ENCODE peak calls at places on chromosomes 11 and 22, in seven cellular contexts. Q, X, Y, O, R, B and J are unnamed samples.

GRCh38 chr11:27444801-27445215 is 27.8 kb downstream of the LGR4 start:
- DNase-seq in Q (no peak), R (no peak), O (no peak), Y (peak; percentile 81), B (no peak), X (peak; percentile 98), J (no peak)

GRCh38 chr22:35470903-35471321 is 69.7 kb upstream of the RASD2 start:
- DNase-seq in R (no peak), X (no peak), B (no peak), Q (no peak), Y (no peak), O (no peak), J (no peak)

GRCh38 chr11:100709233-100709999 is 22.3 kb downstream of the ARHGAP42 start:
- DNase-seq in B (peak; percentile 17), O (no peak), Y (no peak), R (no peak), X (no peak), Q (no peak), J (no peak)

GRCh38 chr11:1339066-1339675 is 29.7 kb upstream of the TOLLIP start:
- DNase-seq in X (no peak), O (no peak), Y (no peak), Q (no peak), R (no peak), B (no peak), J (no peak)

GRCh38 chr11:99645934-99646333 is 625.2 kb downstream of the CNTN5 start:
- DNase-seq in X (no peak), R (no peak), Q (no peak), Y (no peak), O (no peak), B (no peak), J (no peak)

GRCh38 chr22:50271519-50271970 is 1.4 kb upstream of the MAPK11 start:
- DNase-seq in X (no peak), O (peak; percentile 55), Q (peak; percentile 64), Y (peak; percentile 13), R (no peak), B (peak; percentile 59), J (peak; percentile 24)

GRCh38 chr11:33507967-33508366 is 192.7 kb downstream of the C11orf91 start:
- DNase-seq in R (no peak), B (peak; percentile 81), X (peak; percentile 20), O (no peak), Q (no peak), Y (no peak), J (no peak)

GRCh38 chr11:88332851-88333250 is 4.7 kb downstream of the CTSC start:
- DNase-seq in Q (no peak), B (peak; percentile 33), R (no peak), Y (no peak), X (no peak), O (no peak), J (no peak)

GRCh38 chr11:77386178-77386577 is 84.7 kb upstream of the GDPD4 start:
- DNase-seq in O (no peak), Y (no peak), R (no peak), Q (no peak), X (no peak), B (no peak), J (no peak)

GRCh38 chr11:30012346-30012745 is 4.5 kb downstream of the KCNA4 start:
- DNase-seq in X (no peak), B (no peak), R (no peak), O (no peak), Y (no peak), Q (no peak), J (no peak)

GRCh38 chr11:61091373-61092279 is 10.7 kb upstream of the CD5 start:
- DNase-seq in B (peak; percentile 36), R (no peak), Q (no peak), O (no peak), X (no peak), Y (no peak), J (no peak)

GRCh38 chr11:33214187-33214586 is 43.0 kb upstream of the HIPK3 start:
- DNase-seq in X (no peak), R (no peak), O (no peak), Q (no peak), B (peak; percentile 31), Y (no peak), J (no peak)